ENCODE peak calls at places on chromosomes 12 and 14, in eight cellular contexts. Z is NCI-H524 treated with DMSO at 0.1 percent for 48 hours, O is choroid plexus epithelial cell, M is dorsolateral prefrontal cortex, H is RWPE2, J is HCT116, D is OCI-LY7, C is brain microvascular endothelial cell. U is an unnamed sample.
A peak's percentile ranks its signal among the peaks of the same experiment; 100 is the strongest.

GRCh38 chr14:28765907-28766504 is 581 bp upstream of the FOXG1 start:
- DNase-seq in J (no peak), C (no peak), D (no peak), H (no peak), O (no peak), Z (peak; percentile 50), M (no peak), U (peak; percentile 52)

GRCh38 chr12:2054091-2055018 is 1.6 kb downstream of the CACNA1C start:
- DNase-seq in J (no peak), M (no peak), D (no peak), C (no peak), O (peak; percentile 16), H (no peak), Z (no peak), U (no peak)

GRCh38 chr12:101021911-101022388 is 188.1 kb downstream of the SLC5A8 start:
- DNase-seq in O (peak; percentile 80), H (no peak), J (peak; percentile 70), C (peak; percentile 3), D (no peak), Z (no peak), M (no peak), U (peak; percentile 94)

GRCh38 chr12:94690199-94690695 is 39.9 kb upstream of the TMCC3 start:
- DNase-seq in O (peak; percentile 49), D (no peak), H (no peak), C (no peak), J (no peak), M (no peak), Z (no peak), U (no peak)

GRCh38 chr12:128684357-128684756 is 139.4 kb downstream of the SLC15A4 start:
- DNase-seq in O (no peak), M (no peak), D (no peak), Z (no peak), H (no peak), J (no peak), C (no peak), U (no peak)

GRCh38 chr14:66231823-66232222 is 254.3 kb upstream of the CCDC196 start:
- DNase-seq in Z (no peak), O (no peak), M (no peak), C (no peak), J (no peak), H (no peak), D (no peak), U (no peak)

GRCh38 chr12:89140580-89141236 is 211.6 kb downstream of the DUSP6 start:
- DNase-seq in O (peak; percentile 70), Z (no peak), H (no peak), C (peak; percentile 55), D (no peak), M (peak; percentile 49), J (no peak), U (peak; percentile 18)

GRCh38 chr14:35576260-35576659 is 42.3 kb downstream of the INSM2 start:
- DNase-seq in C (peak; percentile 1), J (no peak), O (peak; percentile 34), D (no peak), M (no peak), H (no peak), Z (no peak), U (no peak)

GRCh38 chr14:105364100-105364708 is 34.1 kb upstream of the TEX22 start:
- DNase-seq in C (peak; percentile 28), Z (no peak), J (no peak), D (no peak), H (peak; percentile 73), M (no peak), O (peak; percentile 37), U (no peak)

GRCh38 chr12:53049582-53050318 is at the start of gene TNS2:
- DNase-seq in O (peak; percentile 62), Z (no peak), J (no peak), D (no peak), H (peak; percentile 81), C (no peak), M (no peak), U (no peak)

GRCh38 chr14:67650694-67651093 is 23.7 kb downstream of the VTI1B start:
- DNase-seq in H (no peak), M (no peak), C (peak; percentile 13), D (no peak), O (peak; percentile 78), J (no peak), Z (no peak), U (no peak)

GRCh38 chr12:76029982-76030377 is 1.6 kb downstream of the PHLDA1 start:
- DNase-seq in H (no peak), D (no peak), Z (no peak), J (no peak), M (no peak), C (peak; percentile 28), O (peak; percentile 62), U (peak; percentile 56)

GRCh38 chr14:104948736-104949031 is 24.0 kb downstream of the PLD4 start:
- DNase-seq in H (peak; percentile 60), Z (no peak), O (no peak), M (no peak), D (no peak), C (no peak), J (no peak), U (no peak)

GRCh38 chr14:104687601-104688504 is 1.6 kb upstream of the INF2 start:
- DNase-seq in O (peak; percentile 54), H (peak; percentile 98), M (no peak), J (peak; percentile 62), Z (no peak), D (no peak), C (no peak), U (peak; percentile 45)

GRCh38 chr12:11510671-11511070 is 115.3 kb upstream of the PRB2 start:
- DNase-seq in M (no peak), H (no peak), D (no peak), J (no peak), O (peak; percentile 22), C (peak; percentile 50), Z (no peak), U (no peak)

GRCh38 chr12:89156862-89157262 is 195.4 kb downstream of the DUSP6 start:
- DNase-seq in O (peak; percentile 51), Z (no peak), D (no peak), J (no peak), H (no peak), C (no peak), M (no peak), U (peak; percentile 14)

GRCh38 chr14:64508215-64508776 is 3.7 kb downstream of the ZBTB1 start:
- DNase-seq in M (no peak), O (no peak), J (no peak), Z (no peak), H (no peak), C (no peak), D (peak; percentile 26), U (no peak)

GRCh38 chr12:122032570-122032969 is 10.9 kb downstream of the BCL7A start:
- DNase-seq in J (no peak), C (no peak), D (peak; percentile 79), M (no peak), Z (no peak), H (no peak), O (no peak), U (no peak)

GRCh38 chr12:89038831-89039509 is 313.3 kb downstream of the DUSP6 start:
- DNase-seq in H (no peak), M (no peak), D (no peak), J (no peak), C (no peak), O (no peak), Z (no peak), U (no peak)

GRCh38 chr12:122022393-122023338 is 982 bp downstream of the BCL7A start:
- DNase-seq in H (no peak), Z (no peak), J (no peak), O (peak; percentile 22), C (no peak), D (peak; percentile 79), M (no peak), U (peak; percentile 29)

GRCh38 chr14:66701813-66702212 is 193.9 kb downstream of the GPHN start:
- DNase-seq in Z (no peak), O (no peak), J (no peak), M (no peak), H (no peak), C (no peak), D (no peak), U (no peak)

GRCh38 chr14:61360796-61361526 is 39.6 kb downstream of the PRKCH start:
- DNase-seq in M (no peak), D (no peak), O (no peak), J (no peak), C (no peak), Z (no peak), H (no peak), U (no peak)

GRCh38 chr12:62767506-62767905 is 167.4 kb downstream of the PPM1H start:
- DNase-seq in O (peak; percentile 26), M (no peak), Z (no peak), C (peak; percentile 28), J (no peak), D (no peak), H (no peak), U (peak; percentile 51)

GRCh38 chr14:73610692-73611091 is 1.6 kb upstream of the ACOT6 start:
- DNase-seq in O (peak; percentile 80), D (no peak), H (no peak), J (no peak), M (no peak), Z (no peak), C (no peak), U (peak; percentile 10)

GRCh38 chr12:109388167-109388563 is 40.5 kb downstream of the MYO1H start:
- DNase-seq in H (no peak), Z (no peak), M (no peak), D (no peak), J (no peak), C (no peak), O (no peak), U (no peak)

GRCh38 chr14:42224053-42224888 is 617.6 kb downstream of the LRFN5 start:
- DNase-seq in J (peak; percentile 37), M (no peak), O (peak; percentile 71), H (peak; percentile 69), Z (peak; percentile 55), D (peak; percentile 64), C (peak; percentile 56), U (peak; percentile 75)

GRCh38 chr14:36085861-36086260 is 90.7 kb downstream of the PTCSC3 start:
- DNase-seq in C (no peak), H (no peak), O (no peak), J (no peak), M (no peak), Z (no peak), D (no peak), U (no peak)

GRCh38 chr12:45305904-45306303 is 90.0 kb downstream of the ANO6 start:
- DNase-seq in M (no peak), C (no peak), D (no peak), O (no peak), H (no peak), Z (no peak), J (no peak), U (no peak)

GRCh38 chr14:71029236-71029781 is 122.0 kb downstream of the PCNX1 start:
- DNase-seq in M (no peak), Z (no peak), O (no peak), H (no peak), D (no peak), C (no peak), J (peak; percentile 7), U (no peak)

GRCh38 chr14:56199095-56199975 is 81.1 kb downstream of the PELI2 start:
- DNase-seq in M (no peak), D (no peak), O (peak; percentile 99), J (no peak), Z (no peak), C (peak; percentile 99), H (no peak), U (peak; percentile 98)

GRCh38 chr14:61178226-61179060 is 102.7 kb downstream of the TMEM30B start:
- DNase-seq in C (peak; percentile 97), J (peak; percentile 83), M (no peak), O (peak; percentile 97), Z (no peak), D (no peak), H (peak; percentile 84), U (peak; percentile 98)

GRCh38 chr14:104537613-104537988 is 42.0 kb upstream of the C14orf180 start:
- DNase-seq in C (no peak), D (no peak), M (no peak), Z (no peak), O (no peak), J (no peak), H (no peak), U (no peak)

GRCh38 chr14:76584271-76584702 is 177.0 kb upstream of the VASH1 start:
- DNase-seq in C (no peak), M (no peak), H (no peak), Z (no peak), J (no peak), O (no peak), D (no peak), U (no peak)

GRCh38 chr12:93939641-93940040 is 208.7 kb upstream of the PLXNC1 start:
- DNase-seq in M (no peak), Z (no peak), J (no peak), H (no peak), O (no peak), C (no peak), D (no peak), U (no peak)

U was measured in astrocyte of the spinal cord.